ENCODE peak calls at places on chromosome 16, in seven cellular contexts. One of them, this sample, is unnamed.

GRCh38 chr16:31474173-31474714 is 2.3 kb downstream of the TGFB1I1 start:
- DNase-seq in foreskin fibroblast: peak
- DNase-seq in aorta: peak
- DNase-seq in CD8-positive, alpha-beta memory T cell: no peak
- DNase-seq in neural progenitor cell: no peak
- DNase-seq in brain microvascular endothelial cell: peak
- DNase-seq in cardiac muscle cell: no peak
- DNase-seq in this sample: peak

GRCh38 chr16:5735444-5735843 is 637.8 kb upstream of the EEF2KMT start:
- DNase-seq in CD8-positive, alpha-beta memory T cell: no peak
- DNase-seq in foreskin fibroblast: no peak
- DNase-seq in brain microvascular endothelial cell: no peak
- DNase-seq in cardiac muscle cell: no peak
- DNase-seq in aorta: no peak
- DNase-seq in neural progenitor cell: no peak
- DNase-seq in this sample: no peak

GRCh38 chr16:25297151-25297787 is 39.6 kb upstream of the ZKSCAN2 start:
- DNase-seq in neural progenitor cell: no peak
- DNase-seq in CD8-positive, alpha-beta memory T cell: no peak
- DNase-seq in brain microvascular endothelial cell: no peak
- DNase-seq in aorta: no peak
- DNase-seq in foreskin fibroblast: no peak
- DNase-seq in cardiac muscle cell: no peak
- DNase-seq in this sample: no peak

GRCh38 chr16:77304883-77305282 is 105.7 kb downstream of the SYCE1L start:
- DNase-seq in foreskin fibroblast: no peak
- DNase-seq in cardiac muscle cell: no peak
- DNase-seq in brain microvascular endothelial cell: no peak
- DNase-seq in aorta: no peak
- DNase-seq in CD8-positive, alpha-beta memory T cell: no peak
- DNase-seq in neural progenitor cell: no peak
- DNase-seq in this sample: no peak

GRCh38 chr16:52491216-52491615 is 55.7 kb downstream of the TOX3 start:
- DNase-seq in foreskin fibroblast: no peak
- DNase-seq in CD8-positive, alpha-beta memory T cell: no peak
- DNase-seq in brain microvascular endothelial cell: no peak
- DNase-seq in neural progenitor cell: no peak
- DNase-seq in aorta: no peak
- DNase-seq in cardiac muscle cell: no peak
- DNase-seq in this sample: no peak

GRCh38 chr16:31009120-31009519 is 1.3 kb downstream of the STX1B start:
- DNase-seq in brain microvascular endothelial cell: no peak
- DNase-seq in foreskin fibroblast: no peak
- DNase-seq in CD8-positive, alpha-beta memory T cell: no peak
- DNase-seq in cardiac muscle cell: no peak
- DNase-seq in aorta: no peak
- DNase-seq in neural progenitor cell: no peak
- DNase-seq in this sample: no peak

GRCh38 chr16:48946687-48947370 is 334.8 kb downstream of the CBLN1 start:
- DNase-seq in brain microvascular endothelial cell: no peak
- DNase-seq in aorta: no peak
- DNase-seq in cardiac muscle cell: peak
- DNase-seq in foreskin fibroblast: no peak
- DNase-seq in CD8-positive, alpha-beta memory T cell: no peak
- DNase-seq in neural progenitor cell: no peak
- DNase-seq in this sample: no peak

GRCh38 chr16:9115277-9115676 is 23.8 kb downstream of the HAPSTR1 start:
- DNase-seq in neural progenitor cell: no peak
- DNase-seq in cardiac muscle cell: no peak
- DNase-seq in CD8-positive, alpha-beta memory T cell: no peak
- DNase-seq in aorta: no peak
- DNase-seq in foreskin fibroblast: no peak
- DNase-seq in brain microvascular endothelial cell: no peak
- DNase-seq in this sample: no peak

GRCh38 chr16:55494994-55495421 is 13.9 kb upstream of the LPCAT2 start:
- DNase-seq in neural progenitor cell: peak
- DNase-seq in aorta: no peak
- DNase-seq in foreskin fibroblast: peak
- DNase-seq in brain microvascular endothelial cell: peak
- DNase-seq in cardiac muscle cell: peak
- DNase-seq in CD8-positive, alpha-beta memory T cell: no peak
- DNase-seq in this sample: peak

GRCh38 chr16:21033707-21034106 is 116.9 kb downstream of the DNAH3 start:
- DNase-seq in neural progenitor cell: no peak
- DNase-seq in aorta: no peak
- DNase-seq in brain microvascular endothelial cell: no peak
- DNase-seq in cardiac muscle cell: peak
- DNase-seq in CD8-positive, alpha-beta memory T cell: no peak
- DNase-seq in foreskin fibroblast: peak
- DNase-seq in this sample: no peak

GRCh38 chr16:15567823-15568222 is 75.1 kb downstream of the MARF1 start:
- DNase-seq in aorta: no peak
- DNase-seq in foreskin fibroblast: no peak
- DNase-seq in CD8-positive, alpha-beta memory T cell: no peak
- DNase-seq in neural progenitor cell: no peak
- DNase-seq in brain microvascular endothelial cell: no peak
- DNase-seq in cardiac muscle cell: no peak
- DNase-seq in this sample: no peak

GRCh38 chr16:71412270-71413160 is 29.3 kb downstream of the TLE7 start:
- DNase-seq in brain microvascular endothelial cell: peak
- DNase-seq in foreskin fibroblast: peak
- DNase-seq in neural progenitor cell: peak
- DNase-seq in cardiac muscle cell: peak
- DNase-seq in aorta: peak
- DNase-seq in CD8-positive, alpha-beta memory T cell: peak
- DNase-seq in this sample: peak

GRCh38 chr16:21101631-21102420 is 48.8 kb downstream of the DNAH3 start:
- DNase-seq in brain microvascular endothelial cell: peak
- DNase-seq in cardiac muscle cell: peak
- DNase-seq in CD8-positive, alpha-beta memory T cell: peak
- DNase-seq in neural progenitor cell: peak
- DNase-seq in foreskin fibroblast: peak
- DNase-seq in aorta: no peak
- DNase-seq in this sample: no peak

GRCh38 chr16:84703671-84704070 is 3.9 kb downstream of the USP10 start:
- DNase-seq in aorta: no peak
- DNase-seq in brain microvascular endothelial cell: no peak
- DNase-seq in neural progenitor cell: peak
- DNase-seq in CD8-positive, alpha-beta memory T cell: no peak
- DNase-seq in cardiac muscle cell: no peak
- DNase-seq in foreskin fibroblast: no peak
- DNase-seq in this sample: no peak

GRCh38 chr16:30368122-30368791 is 2.0 kb downstream of the TBC1D10B start:
- DNase-seq in cardiac muscle cell: no peak
- DNase-seq in neural progenitor cell: no peak
- DNase-seq in foreskin fibroblast: peak
- DNase-seq in brain microvascular endothelial cell: peak
- DNase-seq in CD8-positive, alpha-beta memory T cell: no peak
- DNase-seq in aorta: peak
- DNase-seq in this sample: no peak

GRCh38 chr16:12971216-12971615 is 69.8 kb downstream of the SHISA9 start:
- DNase-seq in aorta: no peak
- DNase-seq in foreskin fibroblast: peak
- DNase-seq in brain microvascular endothelial cell: peak
- DNase-seq in neural progenitor cell: no peak
- DNase-seq in CD8-positive, alpha-beta memory T cell: no peak
- DNase-seq in cardiac muscle cell: no peak
- DNase-seq in this sample: peak

GRCh38 chr16:68893710-68894705 is 50.7 kb downstream of the TANGO6 start:
- DNase-seq in cardiac muscle cell: peak
- DNase-seq in CD8-positive, alpha-beta memory T cell: no peak
- DNase-seq in brain microvascular endothelial cell: peak
- DNase-seq in aorta: no peak
- DNase-seq in neural progenitor cell: peak
- DNase-seq in foreskin fibroblast: peak
- DNase-seq in this sample: no peak

GRCh38 chr16:77322757-77323156 is 112.1 kb downstream of the ADAMTS18 start:
- DNase-seq in cardiac muscle cell: no peak
- DNase-seq in foreskin fibroblast: no peak
- DNase-seq in aorta: no peak
- DNase-seq in brain microvascular endothelial cell: no peak
- DNase-seq in neural progenitor cell: no peak
- DNase-seq in CD8-positive, alpha-beta memory T cell: no peak
- DNase-seq in this sample: no peak

GRCh38 chr16:5042574-5043171 is 8.9 kb upstream of the NAGPA start:
- DNase-seq in brain microvascular endothelial cell: peak
- DNase-seq in foreskin fibroblast: peak
- DNase-seq in CD8-positive, alpha-beta memory T cell: no peak
- DNase-seq in neural progenitor cell: peak
- DNase-seq in cardiac muscle cell: peak
- DNase-seq in aorta: no peak
- DNase-seq in this sample: no peak

GRCh38 chr16:86836503-86837125 is 258.3 kb downstream of the FOXL1 start:
- DNase-seq in cardiac muscle cell: no peak
- DNase-seq in CD8-positive, alpha-beta memory T cell: no peak
- DNase-seq in brain microvascular endothelial cell: peak
- DNase-seq in foreskin fibroblast: peak
- DNase-seq in neural progenitor cell: no peak
- DNase-seq in aorta: peak
- DNase-seq in this sample: peak

GRCh38 chr16:58678716-58679115 is 5.9 kb downstream of the SLC38A7 start:
- DNase-seq in CD8-positive, alpha-beta memory T cell: no peak
- DNase-seq in neural progenitor cell: no peak
- DNase-seq in brain microvascular endothelial cell: no peak
- DNase-seq in cardiac muscle cell: no peak
- DNase-seq in aorta: peak
- DNase-seq in foreskin fibroblast: peak
- DNase-seq in this sample: no peak

GRCh38 chr16:27315333-27316037 is 1.7 kb downstream of the IL4R start:
- DNase-seq in CD8-positive, alpha-beta memory T cell: peak
- DNase-seq in aorta: peak
- DNase-seq in foreskin fibroblast: peak
- DNase-seq in brain microvascular endothelial cell: peak
- DNase-seq in neural progenitor cell: peak
- DNase-seq in cardiac muscle cell: peak
- DNase-seq in this sample: no peak
- H3K4me3 ChIP-seq in CD8-positive, alpha-beta memory T cell: peak
- H3K4me3 ChIP-seq in aorta: no peak
- H3K4me3 ChIP-seq in foreskin fibroblast: peak
- H3K4me3 ChIP-seq in brain microvascular endothelial cell: peak
- H3K4me3 ChIP-seq in neural progenitor cell: no peak
- H3K4me3 ChIP-seq in cardiac muscle cell: peak
- H3K4me3 ChIP-seq in this sample: peak

GRCh38 chr16:57537596-57538234 is 1.3 kb upstream of the CCDC102A start:
- DNase-seq in foreskin fibroblast: no peak
- DNase-seq in cardiac muscle cell: no peak
- DNase-seq in aorta: no peak
- DNase-seq in brain microvascular endothelial cell: no peak
- DNase-seq in CD8-positive, alpha-beta memory T cell: no peak
- DNase-seq in neural progenitor cell: no peak
- DNase-seq in this sample: no peak
- H3K4me3 ChIP-seq in foreskin fibroblast: no peak
- H3K4me3 ChIP-seq in cardiac muscle cell: no peak
- H3K4me3 ChIP-seq in aorta: no peak
- H3K4me3 ChIP-seq in brain microvascular endothelial cell: no peak
- H3K4me3 ChIP-seq in CD8-positive, alpha-beta memory T cell: peak
- H3K4me3 ChIP-seq in neural progenitor cell: peak
- H3K4me3 ChIP-seq in this sample: no peak

DNA sequence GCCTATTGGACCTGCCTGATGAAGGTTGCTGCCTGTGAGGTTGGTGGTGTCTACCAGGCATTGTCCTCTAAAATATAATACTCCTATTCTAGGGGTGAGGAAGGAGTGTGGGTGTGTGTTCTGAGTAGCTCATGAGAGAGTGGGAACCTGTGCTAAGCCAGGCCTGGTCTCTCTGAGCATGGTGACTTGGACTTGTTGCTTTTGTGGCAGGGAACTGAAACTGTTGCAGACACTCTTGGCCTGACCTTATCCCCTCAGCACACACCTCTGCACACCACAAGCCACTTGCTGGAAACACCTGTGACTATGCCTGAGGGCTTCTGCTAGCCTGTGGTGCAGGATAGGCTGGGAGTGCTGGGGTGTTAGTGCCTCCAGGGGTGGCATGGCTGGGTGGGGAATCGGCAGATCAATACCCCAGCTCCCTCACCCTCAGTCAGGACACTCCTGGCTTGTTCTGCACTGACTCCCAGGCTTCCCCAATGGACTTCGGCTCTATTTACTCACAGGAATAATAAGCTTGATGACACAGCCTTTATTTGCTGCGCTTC is 29.9 kb downstream of the PLCG2 start:
- DNase-seq in CD8-positive, alpha-beta memory T cell: no peak
- DNase-seq in neural progenitor cell: no peak
- DNase-seq in aorta: no peak
- DNase-seq in cardiac muscle cell: no peak
- DNase-seq in foreskin fibroblast: no peak
- DNase-seq in brain microvascular endothelial cell: no peak
- DNase-seq in this sample: no peak
- H3K4me3 ChIP-seq in CD8-positive, alpha-beta memory T cell: no peak
- H3K4me3 ChIP-seq in neural progenitor cell: no peak
- H3K4me3 ChIP-seq in aorta: no peak
- H3K4me3 ChIP-seq in cardiac muscle cell: no peak
- H3K4me3 ChIP-seq in foreskin fibroblast: no peak
- H3K4me3 ChIP-seq in brain microvascular endothelial cell: no peak
- H3K4me3 ChIP-seq in this sample: no peak

GRCh38 chr16:19396555-19397011 is 21.1 kb upstream of the TMC5 start:
- DNase-seq in neural progenitor cell: no peak
- DNase-seq in aorta: no peak
- DNase-seq in CD8-positive, alpha-beta memory T cell: no peak
- DNase-seq in cardiac muscle cell: no peak
- DNase-seq in foreskin fibroblast: no peak
- DNase-seq in brain microvascular endothelial cell: no peak
- DNase-seq in this sample: no peak

GRCh38 chr16:19392352-19392751 is 25.3 kb upstream of the TMC5 start:
- DNase-seq in CD8-positive, alpha-beta memory T cell: no peak
- DNase-seq in foreskin fibroblast: no peak
- DNase-seq in neural progenitor cell: no peak
- DNase-seq in cardiac muscle cell: no peak
- DNase-seq in brain microvascular endothelial cell: no peak
- DNase-seq in aorta: no peak
- DNase-seq in this sample: no peak

GRCh38 chr16:19389246-19389645 is 28.4 kb upstream of the TMC5 start:
- DNase-seq in brain microvascular endothelial cell: no peak
- DNase-seq in CD8-positive, alpha-beta memory T cell: peak
- DNase-seq in foreskin fibroblast: no peak
- DNase-seq in aorta: no peak
- DNase-seq in cardiac muscle cell: peak
- DNase-seq in neural progenitor cell: peak
- DNase-seq in this sample: no peak

DNA sequence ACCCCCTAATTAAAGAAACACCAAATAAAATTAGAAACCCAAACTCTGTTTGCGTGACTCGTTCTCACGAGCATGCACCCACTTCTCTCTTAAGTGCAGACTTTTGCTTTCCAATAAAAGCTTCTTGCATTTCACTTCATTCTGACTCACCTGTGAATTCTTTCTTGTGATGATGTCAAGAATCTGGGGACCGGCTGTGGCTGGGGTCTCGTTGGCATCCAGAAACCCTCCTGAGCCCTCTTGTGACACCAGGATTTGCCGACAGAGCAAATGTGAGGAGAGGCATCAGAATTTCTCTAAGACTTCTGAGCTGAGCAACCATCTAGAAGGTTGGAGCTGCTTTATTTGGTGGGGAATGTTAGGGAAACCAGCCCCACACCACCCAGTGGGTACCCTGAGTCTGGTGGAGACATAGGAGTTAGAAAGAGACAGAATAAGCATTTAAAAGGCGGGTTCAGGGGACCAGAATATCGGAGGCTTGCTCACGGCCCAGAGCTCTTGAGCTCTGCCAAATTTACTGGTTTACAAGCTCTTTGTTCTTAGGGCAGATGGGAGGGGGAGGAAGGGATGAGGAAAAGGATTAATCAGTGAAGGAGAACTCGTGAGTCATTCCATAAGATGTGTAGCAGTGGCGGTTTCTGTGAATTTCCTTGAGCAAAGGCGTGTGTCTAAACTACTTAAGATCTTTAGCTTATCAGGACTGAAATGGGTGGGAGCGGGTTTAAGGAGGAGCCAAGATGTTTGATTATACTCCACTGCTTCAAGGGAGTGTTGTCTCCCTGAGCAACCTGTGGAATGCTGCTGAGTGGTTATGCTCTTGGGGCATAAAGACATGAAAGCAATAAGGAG is 24.2 kb upstream of the TMC5 start:
- DNase-seq in CD8-positive, alpha-beta memory T cell: no peak
- DNase-seq in foreskin fibroblast: no peak
- DNase-seq in aorta: no peak
- DNase-seq in cardiac muscle cell: no peak
- DNase-seq in brain microvascular endothelial cell: peak
- DNase-seq in neural progenitor cell: peak
- DNase-seq in this sample: no peak
- H3K4me3 ChIP-seq in CD8-positive, alpha-beta memory T cell: no peak
- H3K4me3 ChIP-seq in foreskin fibroblast: no peak
- H3K4me3 ChIP-seq in aorta: no peak
- H3K4me3 ChIP-seq in cardiac muscle cell: no peak
- H3K4me3 ChIP-seq in brain microvascular endothelial cell: no peak
- H3K4me3 ChIP-seq in neural progenitor cell: no peak
- H3K4me3 ChIP-seq in this sample: no peak

This sample was measured in skeletal muscle cell.